ENCODE peak calls at places on chromosomes 7 and 10, in nine cellular contexts. D is SK-N-SH treated with all-trans-retinoic acid at 6 μM for 48 hours; H is omental fat pad; B is memory B cell; Z is left ventricle myocardium superior; G is pancreas; W is RWPE2; J is heart left ventricle; Q is stimulated activated effector memory CD8-positive, alpha-beta T cell treated with anti-CD3 and anti-CD28 coated beads, Interleukin-12 subunit alpha, Interleukin-12 subunit beta, amount 100 ng/mL, for 72 hours. I is an unnamed sample.

GRCh38 chr10:108904163-108904878 is 1019.0 kb downstream of the XPNPEP1 start:
- ATAC-seq in D (peak), H (peak), B (no peak), Z (peak), G (no peak), W (no peak), J (no peak), Q (no peak), I (no peak)

GRCh38 chr10:127193125-127193524 is 3.3 kb downstream of the INSYN2A start:
- ATAC-seq in D (no peak), H (no peak), B (no peak), Z (no peak), G (no peak), W (no peak), J (no peak), Q (no peak), I (no peak)

GRCh38 chr7:17774248-17774647 is 166.0 kb downstream of the SNX13 start:
- ATAC-seq in D (no peak), H (no peak), B (no peak), Z (peak), G (no peak), W (peak), J (peak), Q (peak), I (no peak)

GRCh38 chr10:60951272-60951724 is 7.3 kb upstream of the RHOBTB1 start:
- ATAC-seq in D (no peak), H (no peak), B (no peak), Z (no peak), G (no peak), W (no peak), J (no peak), Q (no peak), I (no peak)

GRCh38 chr7:50166997-50167961 is 74.2 kb upstream of the ZPBP start:
- ATAC-seq in D (no peak), H (no peak), B (peak), Z (no peak), G (no peak), W (no peak), J (no peak), Q (peak), I (peak)

GRCh38 chr10:79401015-79401921 is 44.2 kb downstream of the ZCCHC24 start:
- ATAC-seq in D (peak), H (peak), B (no peak), Z (peak), G (no peak), W (no peak), J (peak), Q (no peak), I (no peak)

GRCh38 chr7:151387161-151388006 is 22.5 kb downstream of the WDR86 start:
- ATAC-seq in D (no peak), H (no peak), B (no peak), Z (no peak), G (no peak), W (no peak), J (peak), Q (peak), I (no peak)

GRCh38 chr10:23945845-23946244 is 263.1 kb upstream of the KIAA1217 start:
- ATAC-seq in D (no peak), H (no peak), B (no peak), Z (no peak), G (no peak), W (no peak), J (no peak), Q (no peak), I (no peak)

GRCh38 chr7:22435105-22435504 is 64.9 kb downstream of the STEAP1B start:
- ATAC-seq in D (no peak), H (no peak), B (no peak), Z (no peak), G (no peak), W (no peak), J (no peak), Q (no peak), I (no peak)

GRCh38 chr7:56105508-56105907 is 768 bp downstream of the CHCHD2 start:
- ATAC-seq in D (peak), H (no peak), B (no peak), Z (peak), G (peak), W (peak), J (no peak), Q (peak), I (no peak)

GRCh38 chr7:64884913-64885370 is 18.1 kb upstream of the ZNF273 start:
- ATAC-seq in D (no peak), H (no peak), B (no peak), Z (no peak), G (no peak), W (no peak), J (no peak), Q (no peak), I (no peak)

GRCh38 chr10:31697271-31698168 is 231.1 kb downstream of the ARHGAP12 start:
- ATAC-seq in D (peak), H (peak), B (no peak), Z (peak), G (no peak), W (peak), J (peak), Q (peak), I (no peak)

GRCh38 chr7:29274156-29275017 is 79.8 kb downstream of the CHN2 start:
- ATAC-seq in D (no peak), H (no peak), B (no peak), Z (no peak), G (no peak), W (no peak), J (no peak), Q (no peak), I (no peak)

GRCh38 chr10:70594161-70594560 is 8.4 kb downstream of the PRF1 start:
- ATAC-seq in D (no peak), H (no peak), B (no peak), Z (no peak), G (no peak), W (no peak), J (no peak), Q (peak), I (no peak)

GRCh38 chr7:116727432-116728009 is 55.5 kb downstream of the MET start:
- ATAC-seq in D (peak), H (peak), B (no peak), Z (peak), G (no peak), W (peak), J (no peak), Q (peak), I (no peak)

GRCh38 chr10:75396861-75397570 is 4.5 kb downstream of the ZNF503 start:
- ATAC-seq in D (no peak), H (no peak), B (no peak), Z (no peak), G (no peak), W (peak), J (no peak), Q (no peak), I (no peak)

GRCh38 chr10:8581521-8582225 is 527.2 kb downstream of the GATA3 start:
- ATAC-seq in D (no peak), H (no peak), B (no peak), Z (no peak), G (no peak), W (no peak), J (no peak), Q (no peak), I (no peak)

GRCh38 chr10:17426263-17426600 is 28.2 kb downstream of the ST8SIA6 start:
- ATAC-seq in D (no peak), H (no peak), B (no peak), Z (no peak), G (no peak), W (no peak), J (no peak), Q (no peak), I (no peak)

GRCh38 chr7:66921918-66922486 is 977 bp downstream of the TMEM248 start:
- ATAC-seq in D (peak), H (no peak), B (peak), Z (no peak), G (no peak), W (peak), J (no peak), Q (no peak), I (no peak)

GRCh38 chr7:44445986-44446671 is 44.3 kb downstream of the NUDCD3 start:
- ATAC-seq in D (no peak), H (no peak), B (no peak), Z (peak), G (no peak), W (no peak), J (peak), Q (no peak), I (no peak)

GRCh38 chr7:2460188-2460587 is 16.0 kb downstream of the GRIFIN start:
- ATAC-seq in D (no peak), H (no peak), B (no peak), Z (no peak), G (no peak), W (no peak), J (no peak), Q (no peak), I (no peak)

GRCh38 chr7:3722396-3722846 is 421.4 kb downstream of the SDK1 start:
- ATAC-seq in D (no peak), H (no peak), B (peak), Z (peak), G (no peak), W (no peak), J (peak), Q (peak), I (no peak)